ENCODE peak calls at places on chromosomes 3 and 15, in five cellular contexts. M, A, C, E and Q are unnamed samples.

GRCh38 chr3:12239301-12239700 is 49.6 kb upstream of the PPARG start:
- DNase-seq in A (no peak), E (no peak), C (no peak), M (peak; percentile 64), Q (no peak)

GRCh38 chr3:66239513-66240135 is 18.8 kb downstream of the SLC25A26 start:
- DNase-seq in M (no peak), A (no peak), E (no peak), C (no peak), Q (no peak)

GRCh38 chr15:100602822-100603393 is 519 bp downstream of the ASB7 start:
- DNase-seq in A (peak; percentile 21), E (peak; percentile 30), M (no peak), C (peak; percentile 31), Q (no peak)

GRCh38 chr3:160478338-160478737 is 28.8 kb upstream of the TRIM59 start:
- DNase-seq in A (no peak), E (no peak), M (no peak), C (no peak), Q (peak; percentile 16)

GRCh38 chr3:125022186-125022585 is 33.6 kb downstream of the HEG1 start:
- DNase-seq in E (no peak), M (no peak), C (no peak), A (no peak), Q (no peak)

GRCh38 chr15:98586066-98586465 is 62.3 kb upstream of the IGF1R start:
- DNase-seq in C (no peak), E (no peak), M (peak; percentile 4), A (no peak), Q (no peak)

GRCh38 chr15:40893019-40893723 is 1.1 kb upstream of the VPS18 start:
- DNase-seq in E (no peak), A (no peak), M (no peak), C (no peak), Q (no peak)

GRCh38 chr3:158128755-158129154 is 18.9 kb downstream of the RSRC1 start:
- DNase-seq in E (no peak), A (no peak), C (no peak), M (no peak), Q (no peak)

GRCh38 chr15:88623061-88623460 is 1.9 kb downstream of the AEN start:
- DNase-seq in M (no peak), A (peak; percentile 81), E (no peak), C (no peak), Q (peak; percentile 34)

GRCh38 chr3:70982274-70982673 is 601.3 kb downstream of the FOXP1 start:
- DNase-seq in C (no peak), A (no peak), M (no peak), E (no peak), Q (no peak)

GRCh38 chr15:27977656-27978055 is 121.5 kb downstream of the OCA2 start:
- DNase-seq in C (no peak), E (no peak), M (no peak), A (no peak), Q (no peak)

GRCh38 chr15:71295242-71296031 is 180.2 kb downstream of the THSD4 start:
- DNase-seq in M (no peak), A (peak; percentile 99), C (no peak), E (no peak), Q (peak; percentile 98)

GRCh38 chr15:74793135-74794028 is 11.5 kb downstream of the CSK start:
- DNase-seq in M (no peak), E (no peak), C (no peak), A (no peak), Q (no peak)

GRCh38 chr3:96700322-96701315 is 113.8 kb upstream of the EPHA6 start:
- DNase-seq in E (peak; percentile 56), M (no peak), A (peak; percentile 1), C (no peak), Q (no peak)

GRCh38 chr3:50078622-50079021 is 10.1 kb upstream of the RBM5 start:
- DNase-seq in C (no peak), E (no peak), M (no peak), A (no peak), Q (no peak)

GRCh38 chr3:52784931-52785590 is 7.7 kb downstream of the ITIH1 start:
- DNase-seq in M (no peak), E (no peak), A (no peak), C (no peak), Q (no peak)

GRCh38 chr3:100525753-100526612 is 33.6 kb downstream of the TMEM45A start:
- DNase-seq in C (no peak), M (peak; percentile 72), E (no peak), A (peak; percentile 7), Q (no peak)

GRCh38 chr3:197343111-197343510 is 44.7 kb upstream of the DLG1 start:
- DNase-seq in A (no peak), M (no peak), C (no peak), E (no peak), Q (no peak)

GRCh38 chr3:132034097-132034485 is 723 bp downstream of the CPNE4 start:
- DNase-seq in A (no peak), E (peak; percentile 12), M (no peak), C (no peak), Q (no peak)

GRCh38 chr3:141710121-141710520 is 28.0 kb upstream of the RNF7 start:
- DNase-seq in A (no peak), M (no peak), C (no peak), E (no peak), Q (no peak)

GRCh38 chr3:15982667-15983145 is 184.9 kb upstream of the ANKRD28 start:
- DNase-seq in C (no peak), M (no peak), E (peak; percentile 66), A (no peak), Q (peak; percentile 84)

GRCh38 chr3:109270779-109271178 is 45.5 kb downstream of the DPPA2 start:
- DNase-seq in M (no peak), E (no peak), A (no peak), C (no peak), Q (no peak)

GRCh38 chr3:58647661-58648141 is 18.9 kb downstream of the FAM3D start:
- DNase-seq in M (no peak), E (no peak), A (no peak), C (no peak), Q (no peak)

DNA sequence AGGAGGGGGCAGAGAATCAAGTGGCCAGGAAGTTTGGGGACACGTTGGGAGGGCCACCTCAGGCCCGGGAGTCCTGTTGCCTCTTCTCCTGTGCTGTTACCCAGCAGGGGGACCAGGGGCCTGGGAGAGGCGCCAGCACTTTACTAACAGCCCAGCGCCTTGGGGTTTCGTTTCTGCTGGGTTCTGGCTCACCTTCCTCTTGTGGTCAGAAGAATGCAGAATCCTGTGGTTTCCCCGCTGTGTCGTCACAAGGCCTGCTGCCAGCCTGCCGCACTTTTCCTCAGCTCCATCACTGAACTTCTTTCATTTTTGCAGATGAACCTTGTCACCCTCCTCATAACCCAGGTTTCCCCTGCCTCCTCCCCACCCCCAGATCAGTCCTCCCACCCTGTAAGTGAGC is 67.7 kb downstream of the SLC30A4 start:
- DNase-seq in M (no peak), A (peak; percentile 57), C (peak; percentile 45), E (no peak), Q (peak; percentile 93)
- TF ChIP-seq CTCF in M (no peak), A (no peak), C (no peak), E (no peak), Q (peak; percentile 35)

DNA sequence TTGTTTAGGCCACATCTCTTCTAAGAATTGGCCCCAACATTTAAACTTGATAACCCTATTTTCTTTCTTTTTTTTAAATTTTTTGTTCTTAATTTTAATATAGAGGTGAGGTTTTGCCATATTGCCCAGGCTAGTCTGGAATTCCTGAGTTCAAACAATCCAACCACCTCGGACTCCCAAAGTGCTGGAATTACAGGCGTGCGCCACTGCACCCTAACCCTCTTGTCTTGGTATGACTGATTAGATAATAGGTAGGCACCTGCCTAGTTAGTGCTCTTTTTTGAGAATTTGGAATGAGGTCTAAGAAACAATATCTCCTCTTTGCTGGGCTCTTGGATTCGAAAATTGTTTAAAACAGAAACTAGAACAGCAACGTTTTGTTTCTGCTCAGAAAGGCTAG is 116.4 kb upstream of the GOLGA6L6 start:
- DNase-seq in M (no peak), C (no peak), A (no peak), E (no peak), Q (no peak)
- H3K9me3 ChIP-seq in M (no peaks in the 10 kb centered on the region), C (no peaks in the 10 kb centered on the region), A (peaks cover 6% of the 10 kb centered on the region), E (peaks cover 87% of the 10 kb centered on the region), Q (peaks cover 11% of the 10 kb centered on the region)

DNA sequence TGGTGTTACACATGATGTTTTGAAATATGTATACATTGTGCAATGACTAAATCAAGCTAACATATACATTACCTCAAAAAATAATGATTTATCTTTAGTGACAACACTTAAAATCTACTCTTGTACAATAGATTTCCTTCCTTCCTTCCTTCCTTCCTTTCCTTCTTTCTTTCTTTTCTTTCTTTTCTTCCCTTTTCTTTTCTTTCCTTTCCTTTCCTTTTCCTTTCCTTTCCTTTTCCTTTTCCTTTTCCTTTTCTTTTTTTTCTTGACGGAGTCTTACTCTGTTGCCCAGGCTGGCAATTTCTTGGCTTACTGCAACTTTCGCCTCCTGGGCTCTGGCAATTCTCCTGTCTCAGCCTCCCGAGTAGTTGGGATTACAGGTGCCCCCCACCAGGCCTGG is 170.5 kb downstream of the NLGN1 start:
- DNase-seq in C (no peak), M (no peak), E (no peak), A (no peak), Q (no peak)
- TF ChIP-seq CTCF in C (no peak), M (no peak), E (no peak), A (no peak), Q (no peak)

GRCh38 chr3:19668163-19668562 is 265.9 kb downstream of the EFHB start:
- DNase-seq in C (no peak), E (no peak), A (no peak), M (no peak), Q (no peak)
- H3K9me3 ChIP-seq in C (no peaks in the 10 kb centered on the region), E (no peaks in the 10 kb centered on the region), A (no peaks in the 10 kb centered on the region), M (no peaks in the 10 kb centered on the region), Q (peaks cover 25% of the 10 kb centered on the region)

DNA sequence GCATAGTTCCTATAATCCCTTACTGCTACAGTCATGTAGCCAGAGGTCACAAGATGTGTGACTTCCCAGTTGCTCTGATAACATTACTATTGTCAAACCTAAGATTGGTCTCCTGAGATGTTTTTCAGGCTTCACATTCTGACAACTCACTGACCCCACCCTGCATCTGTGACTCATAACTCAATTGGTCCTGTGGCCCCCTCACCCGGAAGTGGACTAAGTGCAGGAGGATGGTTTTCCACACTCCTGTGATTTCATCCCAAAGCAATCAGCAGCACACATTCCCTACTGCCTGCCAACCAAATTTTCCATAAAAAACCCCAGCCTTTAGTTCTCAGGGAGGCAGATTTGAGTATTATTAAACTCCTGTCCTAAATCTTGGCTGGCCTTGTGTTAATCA is 564.9 kb upstream of the ZNF385D start:
- DNase-seq in C (no peak), M (no peak), A (no peak), E (no peak), Q (no peak)
- TF ChIP-seq CTCF in C (no peak), M (no peak), A (no peak), E (no peak), Q (no peak)

GRCh38 chr3:44661189-44661588 is 12.7 kb downstream of the ZNF35 start:
- DNase-seq in C (no peak), E (no peak), A (peak; percentile 4), M (no peak), Q (no peak)

GRCh38 chr3:44665173-44665572 is 16.6 kb downstream of the ZNF35 start:
- DNase-seq in M (no peak), E (no peak), A (no peak), C (no peak), Q (no peak)

GRCh38 chr3:44659015-44659414 is 10.5 kb downstream of the ZNF35 start:
- DNase-seq in C (no peak), E (no peak), M (no peak), A (peak; percentile 1), Q (no peak)

GRCh38 chr3:44659434-44659833 is 10.9 kb downstream of the ZNF35 start:
- DNase-seq in C (no peak), E (no peak), M (no peak), A (peak; percentile 16), Q (no peak)
- H3K9me3 ChIP-seq in C (peaks cover 36% of the 10 kb centered on the region), E (no peaks in the 10 kb centered on the region), M (peaks cover 6% of the 10 kb centered on the region), A (peaks cover 72% of the 10 kb centered on the region), Q (peaks cover 30% of the 10 kb centered on the region)